ENCODE peak calls at places on chromosomes 3 and 15, in eight cellular contexts. S is HCT116, R is GM23338, K is A549, V is GM12878, E is HepG2, L is SK-N-SH, G is K562. A is an unnamed sample. For H3K4me1, the result is how much of the 10 kb centered on the place peaks cover.

GRCh38 chr3:3998140-3998977 is 199.1 kb downstream of the LRRN1 start:
- DNase-seq in R (peak), K (no peak), V (peak), L (peak), E (peak), S (peak), G (peak), A (peak)

GRCh38 chr15:70375006-70375409 is 277.3 kb upstream of the TLE3 start:
- DNase-seq in E (no peak), G (no peak), K (peak), R (no peak), L (peak), S (no peak), V (no peak), A (no peak)

GRCh38 chr3:57145852-57146251 is 19.3 kb downstream of the IL17RD start:
- DNase-seq in S (no peak), E (no peak), G (no peak), V (no peak), K (no peak), L (no peak), R (no peak), A (no peak)

GRCh38 chr3:173939319-173939718 is 541.8 kb downstream of the NLGN1 start:
- DNase-seq in R (no peak), G (no peak), K (no peak), E (no peak), S (no peak), L (no peak), V (no peak), A (no peak)

GRCh38 chr15:36315649-36316048 is 263.8 kb upstream of the CDIN1 start:
- DNase-seq in K (no peak), G (no peak), S (no peak), V (no peak), E (no peak), R (no peak), L (no peak), A (no peak)

GRCh38 chr15:82139823-82140268 is 94.0 kb upstream of the MEX3B start:
- DNase-seq in L (peak), V (no peak), K (peak), S (peak), G (peak), E (peak), R (peak), A (no peak)

GRCh38 chr15:51203797-51204196 is 109.1 kb upstream of the TNFAIP8L3 start:
- DNase-seq in V (no peak), S (no peak), K (no peak), G (no peak), R (no peak), L (no peak), E (peak), A (no peak)

GRCh38 chr15:63054281-63054683 is 11.7 kb downstream of the TPM1 start:
- DNase-seq in V (no peak), K (no peak), R (peak), G (no peak), S (no peak), E (no peak), L (no peak), A (no peak)

GRCh38 chr15:87752250-87752951 is 504.1 kb downstream of the NTRK3 start:
- DNase-seq in S (no peak), L (no peak), K (peak), R (no peak), G (no peak), E (no peak), V (no peak), A (no peak)

GRCh38 chr15:57061281-57061680 is 142.8 kb downstream of the TCF12 start:
- DNase-seq in L (no peak), G (no peak), V (no peak), E (no peak), K (no peak), S (no peak), R (no peak), A (no peak)

GRCh38 chr3:124415471-124415960 is 314.7 kb upstream of the UMPS start:
- DNase-seq in K (no peak), R (no peak), E (no peak), G (no peak), L (no peak), S (no peak), V (no peak), A (no peak)

GRCh38 chr3:112472676-112473075 is 26.6 kb downstream of the BTLA start:
- DNase-seq in E (no peak), S (no peak), K (no peak), R (no peak), L (no peak), G (no peak), V (no peak), A (no peak)

GRCh38 chr3:157282261-157283191 is 122.6 kb upstream of the CCNL1 start:
- DNase-seq in G (no peak), R (no peak), E (no peak), S (no peak), V (no peak), K (no peak), L (no peak), A (no peak)

GRCh38 chr3:63911395-63911900 is 735 bp downstream of the SCAANT1 start:
- DNase-seq in R (no peak), K (no peak), L (no peak), S (no peak), G (no peak), E (no peak), V (no peak), A (no peak)

GRCh38 chr15:69468241-69469121 is 15.9 kb downstream of the RPLP1 start:
- DNase-seq in G (peak), K (no peak), L (peak), R (no peak), S (no peak), E (no peak), V (no peak), A (no peak)

GRCh38 chr15:88061452-88061851 is 195.1 kb downstream of the NTRK3 start:
- DNase-seq in E (no peak), R (no peak), G (no peak), S (no peak), L (no peak), V (no peak), K (no peak), A (no peak)

GRCh38 chr3:116019254-116019763 is 396.0 kb downstream of the GAP43 start:
- DNase-seq in E (no peak), R (no peak), L (no peak), V (no peak), K (no peak), G (no peak), S (no peak), A (no peak)

GRCh38 chr15:85403745-85404144 is 23.3 kb downstream of the AKAP13 start:
- DNase-seq in G (no peak), K (no peak), L (no peak), S (no peak), E (no peak), V (no peak), R (peak), A (no peak)

GRCh38 chr3:169664034-169664820 is 715 bp upstream of the MECOM start:
- DNase-seq in E (no peak), G (no peak), L (peak), K (no peak), S (no peak), V (no peak), R (peak), A (no peak)

GRCh38 chr3:130894873-130895330 is 1.0 kb downstream of the ATP2C1 start:
- DNase-seq in R (peak), V (no peak), K (no peak), L (no peak), S (no peak), G (no peak), E (no peak), A (no peak)

GRCh38 chr3:189981668-189982067 is 139.0 kb downstream of the P3H2 start:
- DNase-seq in S (no peak), V (no peak), L (no peak), G (no peak), K (no peak), E (no peak), R (no peak), A (no peak)

GRCh38 chr3:43161684-43162512 is 56.0 kb upstream of the POMGNT2 start:
- DNase-seq in R (peak), G (no peak), L (peak), S (no peak), E (peak), V (no peak), K (no peak), A (no peak)

GRCh38 chr3:124318650-124319049 is 326.7 kb upstream of the ROPN1 start:
- DNase-seq in S (no peak), R (no peak), E (no peak), K (no peak), L (no peak), G (no peak), V (no peak), A (no peak)

GRCh38 chr3:53083496-53083895 is 37.6 kb upstream of the SFMBT1 start:
- DNase-seq in L (peak), E (no peak), G (no peak), V (no peak), R (no peak), K (no peak), S (no peak), A (no peak)

GRCh38 chr3:53084310-53085001 is 38.6 kb upstream of the SFMBT1 start:
- DNase-seq in V (no peak), R (no peak), G (peak), S (no peak), E (peak), K (no peak), L (no peak), A (no peak)

GRCh38 chr3:53082736-53083135 is 36.9 kb upstream of the SFMBT1 start:
- DNase-seq in S (no peak), G (no peak), K (no peak), L (no peak), E (no peak), R (no peak), V (no peak), A (no peak)

GRCh38 chr3:53085476-53085875 is 39.6 kb upstream of the SFMBT1 start:
- DNase-seq in L (no peak), R (no peak), K (no peak), S (no peak), V (no peak), G (no peak), E (no peak), A (no peak)

GRCh38 chr3:53083949-53084309 is 38.1 kb upstream of the SFMBT1 start:
- DNase-seq in G (peak), S (no peak), L (no peak), V (no peak), K (no peak), E (no peak), R (no peak), A (no peak)
- TF ChIP-seq REST in G (no peak), S (no peak), L (no peak), V (no peak), K (no peak), E (no peak), R (no peak), A (no peak)

DNA sequence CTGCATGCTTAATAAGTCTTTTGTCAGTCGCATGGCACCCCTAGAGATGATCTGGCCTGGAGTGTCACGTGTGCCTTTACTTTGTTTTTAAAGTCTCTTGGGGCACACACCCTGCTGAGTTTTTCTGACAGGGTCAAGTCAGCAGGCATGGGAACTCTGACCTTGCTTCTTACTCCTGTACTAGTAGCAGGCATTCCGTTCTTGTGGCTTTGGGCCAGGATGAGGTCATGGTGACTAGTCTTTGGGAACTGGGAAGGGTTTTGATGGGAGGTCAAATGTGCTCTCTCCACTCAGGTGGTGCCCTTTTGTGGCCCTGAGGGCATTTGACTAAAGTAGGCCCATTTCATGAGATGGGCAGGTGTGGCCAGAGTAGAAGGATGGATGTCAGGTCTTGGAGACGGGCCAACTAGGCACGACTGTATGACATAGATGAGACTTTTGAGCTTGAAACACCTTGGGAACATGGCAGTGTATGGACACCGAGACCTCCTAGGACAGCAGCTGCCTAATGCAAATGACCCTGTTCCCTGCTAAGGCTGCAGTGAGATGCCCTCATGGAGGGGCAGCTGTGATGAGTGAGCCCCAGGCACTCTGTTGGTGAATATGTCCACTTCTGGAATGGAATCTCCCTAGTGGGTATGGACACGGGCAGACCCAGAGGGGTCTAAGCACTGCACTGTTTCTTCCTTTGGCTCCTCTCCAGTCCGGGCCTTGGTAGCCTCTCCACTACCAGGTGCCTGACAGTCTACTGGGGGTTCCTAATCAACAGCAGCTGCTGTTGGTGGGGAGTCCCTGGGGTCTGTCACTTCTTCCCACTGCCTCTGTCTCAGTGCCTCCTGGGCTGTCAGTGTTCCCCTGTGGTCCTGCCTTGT is 16.4 kb downstream of the SRPRB start:
- DNase-seq in K (no peak), V (no peak), L (no peak), R (peak), E (peak), G (peak), S (peak), A (peak)
- TF ChIP-seq CTCF in K (no peak), V (peak), L (no peak), R (peak), E (peak), G (peak), S (peak), A (no peak)

GRCh38 chr15:80579611-80580010 is 115.5 kb upstream of the ABHD17C start:
- DNase-seq in S (no peak), R (no peak), G (no peak), K (no peak), L (no peak), V (no peak), E (no peak), A (no peak)

GRCh38 chr15:80580107-80580506 is 115.0 kb upstream of the ABHD17C start:
- DNase-seq in G (no peak), L (no peak), V (no peak), R (no peak), S (no peak), K (no peak), E (no peak), A (no peak)

GRCh38 chr15:80581976-80582375 is 113.1 kb upstream of the ABHD17C start:
- DNase-seq in G (no peak), V (no peak), L (no peak), S (no peak), R (no peak), E (peak), K (no peak), A (no peak)

GRCh38 chr15:80578871-80579270 is 116.2 kb upstream of the ABHD17C start:
- DNase-seq in E (no peak), K (no peak), L (no peak), S (no peak), R (no peak), G (no peak), V (no peak), A (no peak)

GRCh38 chr15:80580536-80581260 is 114.4 kb upstream of the ABHD17C start:
- DNase-seq in S (no peak), E (no peak), G (no peak), L (no peak), K (no peak), R (no peak), V (no peak), A (no peak)
- H3K4me1 ChIP-seq in S (under half), E (under half), G (under half), L (under half), K (under half), R (under half), V (under half), A (under half)

GRCh38 chr15:101050647-101051290 is 131.6 kb downstream of the LRRK1 start:
- DNase-seq in G (no peak), R (no peak), L (peak), K (no peak), E (no peak), V (no peak), S (no peak), A (no peak)
- TF ChIP-seq REST in G (no peak), R (no peak), L (no peak), K (no peak), E (no peak), V (no peak), S (no peak), A (no peak)